ENCODE peak calls at places on chromosome 7, in four cellular contexts. One of them, this sample, is unnamed.

GRCh38 chr7:102890292-102890970 is 22.4 kb upstream of the LRRC17 start:
- DNase-seq in nephron progenitor cell: no peak
- DNase-seq in stomach: no peak
- DNase-seq in mammary epithelial cell: no peak
- DNase-seq in this sample: no peak

GRCh38 chr7:135100856-135101255 is 47.0 kb upstream of the TMEM140 start:
- DNase-seq in nephron progenitor cell: no peak
- DNase-seq in stomach: no peak
- DNase-seq in mammary epithelial cell: peak; percentile 17
- DNase-seq in this sample: no peak

GRCh38 chr7:50324113-50324512 is 19.6 kb downstream of the IKZF1 start:
- DNase-seq in nephron progenitor cell: no peak
- DNase-seq in stomach: no peak
- DNase-seq in mammary epithelial cell: no peak
- DNase-seq in this sample: no peak

GRCh38 chr7:86407291-86407690 is 236.4 kb upstream of the GRM3 start:
- DNase-seq in nephron progenitor cell: no peak
- DNase-seq in stomach: no peak
- DNase-seq in mammary epithelial cell: no peak
- DNase-seq in this sample: no peak

GRCh38 chr7:50679218-50680007 is 103.3 kb downstream of the GRB10 start:
- DNase-seq in nephron progenitor cell: no peak
- DNase-seq in stomach: no peak
- DNase-seq in mammary epithelial cell: peak; percentile 50
- DNase-seq in this sample: peak; percentile 52

GRCh38 chr7:29122750-29123149 is 23.6 kb downstream of the CPVL start:
- DNase-seq in nephron progenitor cell: no peak
- DNase-seq in stomach: no peak
- DNase-seq in mammary epithelial cell: no peak
- DNase-seq in this sample: no peak

GRCh38 chr7:92826258-92827004 is 9.9 kb downstream of the CDK6 start:
- DNase-seq in nephron progenitor cell: no peak
- DNase-seq in stomach: no peak
- DNase-seq in mammary epithelial cell: no peak
- DNase-seq in this sample: no peak

GRCh38 chr7:149787428-149788299 is 14.3 kb upstream of the ZNF467 start:
- DNase-seq in nephron progenitor cell: no peak
- DNase-seq in stomach: peak; percentile 53
- DNase-seq in mammary epithelial cell: no peak
- DNase-seq in this sample: no peak

GRCh38 chr7:37853468-37853867 is 5.1 kb downstream of the NME8 start:
- DNase-seq in nephron progenitor cell: peak; percentile 10
- DNase-seq in stomach: no peak
- DNase-seq in mammary epithelial cell: no peak
- DNase-seq in this sample: peak; percentile 21
- TF ChIP-seq CTCF in nephron progenitor cell: peak; percentile 36
- TF ChIP-seq CTCF in stomach: no peak
- TF ChIP-seq CTCF in mammary epithelial cell: peak; percentile 6
- TF ChIP-seq CTCF in this sample: peak; percentile 40

GRCh38 chr7:45647426-45647825 is 73.3 kb downstream of the ADCY1 start:
- DNase-seq in nephron progenitor cell: no peak
- DNase-seq in stomach: no peak
- DNase-seq in mammary epithelial cell: no peak
- DNase-seq in this sample: no peak
- TF ChIP-seq CTCF in nephron progenitor cell: no peak
- TF ChIP-seq CTCF in stomach: no peak
- TF ChIP-seq CTCF in mammary epithelial cell: no peak
- TF ChIP-seq CTCF in this sample: no peak

GRCh38 chr7:130918129-130919052 is 184.4 kb upstream of the KLF14 start:
- DNase-seq in nephron progenitor cell: no peak
- DNase-seq in stomach: no peak
- DNase-seq in mammary epithelial cell: no peak
- DNase-seq in this sample: no peak

GRCh38 chr7:130914589-130915294 is 180.7 kb upstream of the KLF14 start:
- DNase-seq in nephron progenitor cell: no peak
- DNase-seq in stomach: no peak
- DNase-seq in mammary epithelial cell: no peak
- DNase-seq in this sample: no peak

GRCh38 chr7:130919316-130920103 is 185.5 kb upstream of the KLF14 start:
- DNase-seq in nephron progenitor cell: no peak
- DNase-seq in stomach: no peak
- DNase-seq in mammary epithelial cell: no peak
- DNase-seq in this sample: no peak

GRCh38 chr7:130920122-130920521 is 186.1 kb upstream of the KLF14 start:
- DNase-seq in nephron progenitor cell: no peak
- DNase-seq in stomach: no peak
- DNase-seq in mammary epithelial cell: no peak
- DNase-seq in this sample: no peak

DNA sequence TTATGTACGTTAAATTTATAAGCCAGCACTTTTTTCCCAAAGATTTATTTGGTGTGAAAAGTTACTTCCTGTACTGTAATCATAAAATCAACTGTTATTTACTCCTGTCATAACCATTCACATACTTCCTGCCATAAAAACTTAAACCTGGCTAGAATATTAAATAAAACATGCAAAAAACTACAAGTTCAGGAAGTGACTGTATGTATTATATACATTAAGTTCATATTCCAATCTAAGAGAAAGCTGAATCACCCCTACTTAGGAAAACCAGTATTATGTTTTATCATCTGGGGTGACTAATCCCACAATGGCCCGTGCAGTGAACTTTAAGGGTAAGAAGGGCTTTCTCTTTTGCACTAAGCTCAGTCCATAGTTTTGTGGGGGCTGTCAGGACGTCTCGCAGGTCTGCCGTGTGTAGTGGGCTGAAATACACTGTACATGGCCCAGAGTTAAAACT is 183.7 kb upstream of the KLF14 start:
- DNase-seq in nephron progenitor cell: no peak
- DNase-seq in stomach: no peak
- DNase-seq in mammary epithelial cell: no peak
- DNase-seq in this sample: no peak
- TF ChIP-seq CTCF in nephron progenitor cell: no peak
- TF ChIP-seq CTCF in stomach: no peak
- TF ChIP-seq CTCF in mammary epithelial cell: no peak
- TF ChIP-seq CTCF in this sample: no peak

DNA sequence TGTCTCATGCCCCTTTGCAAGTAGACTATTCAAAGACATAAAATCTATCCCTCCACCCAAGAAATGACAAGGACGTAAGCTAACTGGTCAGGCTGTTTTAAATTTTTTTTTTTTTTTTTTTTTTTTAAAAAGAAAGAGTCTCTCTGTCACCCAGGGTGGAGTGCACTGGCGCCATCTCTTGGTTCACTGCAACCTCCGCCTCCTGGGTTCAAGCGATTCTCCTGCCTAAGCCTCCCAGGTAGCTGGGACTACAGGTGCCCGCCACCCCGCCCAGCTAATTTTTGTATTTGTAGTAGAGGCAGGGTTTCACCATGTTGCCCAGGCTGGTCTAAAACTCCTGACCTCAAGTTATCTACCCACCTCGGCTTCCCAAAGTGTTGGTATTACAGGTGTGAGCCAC is 11.2 kb downstream of the TRA2A start:
- DNase-seq in nephron progenitor cell: no peak
- DNase-seq in stomach: no peak
- DNase-seq in mammary epithelial cell: no peak
- DNase-seq in this sample: no peak
- TF ChIP-seq CTCF in nephron progenitor cell: no peak
- TF ChIP-seq CTCF in stomach: no peak
- TF ChIP-seq CTCF in mammary epithelial cell: no peak
- TF ChIP-seq CTCF in this sample: peak; percentile 11

GRCh38 chr7:33072471-33072870 is 9.9 kb upstream of the NT5C3A start:
- DNase-seq in nephron progenitor cell: no peak
- DNase-seq in stomach: no peak
- DNase-seq in mammary epithelial cell: peak; percentile 35
- DNase-seq in this sample: no peak

GRCh38 chr7:33062782-33063443 is 337 bp upstream of the NT5C3A start:
- DNase-seq in nephron progenitor cell: peak; percentile 94
- DNase-seq in stomach: peak; percentile 93
- DNase-seq in mammary epithelial cell: peak; percentile 94
- DNase-seq in this sample: peak; percentile 96

GRCh38 chr7:33065981-33066380 is 3.4 kb upstream of the NT5C3A start:
- DNase-seq in nephron progenitor cell: no peak
- DNase-seq in stomach: no peak
- DNase-seq in mammary epithelial cell: no peak
- DNase-seq in this sample: no peak

GRCh38 chr7:33070277-33070676 is 7.7 kb upstream of the NT5C3A start:
- DNase-seq in nephron progenitor cell: no peak
- DNase-seq in stomach: no peak
- DNase-seq in mammary epithelial cell: no peak
- DNase-seq in this sample: no peak

DNA sequence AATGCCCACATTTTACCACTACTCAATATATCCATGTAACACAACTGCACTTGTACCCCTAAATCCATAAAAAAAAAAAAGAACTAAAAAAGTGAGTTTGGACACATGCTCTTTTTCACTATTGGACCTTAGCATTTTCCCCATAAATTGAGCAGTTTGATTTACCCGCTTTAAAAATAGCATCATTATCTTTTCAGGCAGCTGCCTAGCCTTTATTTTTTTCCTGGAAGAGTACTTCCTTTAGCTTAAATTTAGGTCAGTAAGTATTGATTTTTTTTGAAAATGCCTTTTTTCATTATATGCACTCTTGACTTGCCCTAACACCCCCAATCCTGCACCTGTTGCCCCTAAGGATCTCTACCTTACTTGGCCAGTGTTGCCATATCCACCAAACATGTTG is 5.3 kb upstream of the NT5C3A start:
- DNase-seq in nephron progenitor cell: no peak
- DNase-seq in stomach: no peak
- DNase-seq in mammary epithelial cell: no peak
- DNase-seq in this sample: no peak
- TF ChIP-seq CTCF in nephron progenitor cell: no peak
- TF ChIP-seq CTCF in stomach: no peak
- TF ChIP-seq CTCF in mammary epithelial cell: no peak
- TF ChIP-seq CTCF in this sample: no peak

GRCh38 chr7:132723506-132724081 is 147.3 kb upstream of the PLXNA4 start:
- DNase-seq in nephron progenitor cell: no peak
- DNase-seq in stomach: no peak
- DNase-seq in mammary epithelial cell: no peak
- DNase-seq in this sample: no peak
- TF ChIP-seq CTCF in nephron progenitor cell: no peak
- TF ChIP-seq CTCF in stomach: no peak
- TF ChIP-seq CTCF in mammary epithelial cell: no peak
- TF ChIP-seq CTCF in this sample: no peak

GRCh38 chr7:44885394-44886317 is at the start of gene PURB:
- DNase-seq in nephron progenitor cell: peak; percentile 96
- DNase-seq in stomach: peak; percentile 96
- DNase-seq in mammary epithelial cell: peak; percentile 99
- DNase-seq in this sample: peak; percentile 96
- TF ChIP-seq CTCF in nephron progenitor cell: no peak
- TF ChIP-seq CTCF in stomach: no peak
- TF ChIP-seq CTCF in mammary epithelial cell: no peak
- TF ChIP-seq CTCF in this sample: no peak

DNA sequence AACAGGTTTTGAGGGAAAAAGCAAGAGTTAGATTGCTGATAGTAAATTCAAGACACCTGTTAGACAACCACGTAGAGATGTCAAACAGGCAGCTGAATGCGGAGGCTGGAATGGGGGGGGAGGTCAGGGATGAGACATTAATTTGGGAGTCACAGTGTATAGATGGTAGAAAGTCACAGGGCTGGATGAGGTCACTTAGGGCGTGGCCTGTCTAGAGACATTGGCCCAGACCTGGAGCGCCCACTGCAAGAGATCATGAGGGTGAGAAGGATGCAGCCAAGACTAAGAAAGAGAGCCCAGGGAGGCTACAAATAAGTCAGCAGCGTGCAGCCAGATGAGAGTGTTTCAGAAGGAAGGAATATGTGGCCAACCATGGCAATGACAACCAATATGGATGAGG is 56.2 kb downstream of the CYCS start:
- DNase-seq in nephron progenitor cell: no peak
- DNase-seq in stomach: no peak
- DNase-seq in mammary epithelial cell: no peak
- DNase-seq in this sample: no peak
- TF ChIP-seq CTCF in nephron progenitor cell: no peak
- TF ChIP-seq CTCF in stomach: no peak
- TF ChIP-seq CTCF in mammary epithelial cell: no peak
- TF ChIP-seq CTCF in this sample: no peak

This sample was measured in GM10248.